ENCODE peak calls at places on chromosomes 11 and 22, in four cellular contexts. I, U, K and C are unnamed samples.
A peak's percentile ranks its signal among the peaks of the same experiment; 100 is the strongest.

GRCh38 chr11:14357843-14358728 is 897 bp downstream of the RRAS2 start:
- DNase-seq in I (peak; percentile 52), U (peak; percentile 51), K (peak; percentile 72), C (peak; percentile 62)

GRCh38 chr11:33539659-33540249 is 160.9 kb downstream of the C11orf91 start:
- DNase-seq in I (no peak), U (no peak), K (no peak), C (no peak)

GRCh38 chr22:34623580-34623979 is 442.4 kb upstream of the ISX start:
- DNase-seq in I (no peak), U (no peak), K (no peak), C (no peak)

GRCh38 chr22:44357296-44357961 is 44.7 kb upstream of the SHISAL1 start:
- DNase-seq in I (no peak), U (no peak), K (no peak), C (no peak)

GRCh38 chr11:107857550-107858216 is 904 bp downstream of the SLC35F2 start:
- DNase-seq in I (no peak), U (no peak), K (no peak), C (peak; percentile 13)

GRCh38 chr11:127965947-127966668 is 621.2 kb downstream of the ETS1 start:
- DNase-seq in I (no peak), U (peak; percentile 3), K (no peak), C (peak; percentile 49)

GRCh38 chr11:84719935-84720577 is 907.1 kb downstream of the DLG2 start:
- DNase-seq in I (peak; percentile 17), U (no peak), K (no peak), C (no peak)

GRCh38 chr11:94933225-94934130 is 39.9 kb downstream of the CWC15 start:
- DNase-seq in I (no peak), U (peak; percentile 97), K (peak; percentile 70), C (peak; percentile 94)

GRCh38 chr11:112719736-112720525 is 241.3 kb upstream of the NCAM1 start:
- DNase-seq in I (no peak), U (no peak), K (no peak), C (no peak)

GRCh38 chr11:23320131-23320530 is 459.9 kb upstream of the CCDC179 start:
- DNase-seq in I (no peak), U (peak; percentile 58), K (no peak), C (no peak)

GRCh38 chr11:62025429-62026105 is 58.1 kb upstream of the FTH1 start:
- DNase-seq in I (peak; percentile 65), U (peak; percentile 73), K (peak; percentile 87), C (peak; percentile 99)

GRCh38 chr22:41052661-41053490 is 39.5 kb upstream of the EP300 start:
- DNase-seq in I (no peak), U (peak; percentile 73), K (no peak), C (peak; percentile 95)

GRCh38 chr11:19816817-19817216 is 104.2 kb downstream of the NAV2 start:
- DNase-seq in I (no peak), U (no peak), K (no peak), C (no peak)

GRCh38 chr11:64814712-64815187 is 4.4 kb upstream of the MEN1 start:
- DNase-seq in I (no peak), U (no peak), K (no peak), C (no peak)

GRCh38 chr11:18493310-18493709 is 33.4 kb downstream of the TSG101 start:
- DNase-seq in I (no peak), U (no peak), K (no peak), C (no peak)

GRCh38 chr22:24107668-24108067 is 73.6 kb upstream of the SUSD2 start:
- DNase-seq in I (peak; percentile 38), U (peak; percentile 72), K (peak; percentile 92), C (peak; percentile 73)
- TF ChIP-seq CTCF in I (no peak), U (peak; percentile 13), K (peak; percentile 16), C (peak; percentile 51)

GRCh38 chr22:19374410-19374809 is 57.1 kb downstream of the HIRA start:
- DNase-seq in I (no peak), U (no peak), K (no peak), C (no peak)
- H3K4me3 ChIP-seq in I (no peak overlapping the region), U (no peak overlapping the region), K (no peak overlapping the region), C (no peak overlapping the region)

DNA sequence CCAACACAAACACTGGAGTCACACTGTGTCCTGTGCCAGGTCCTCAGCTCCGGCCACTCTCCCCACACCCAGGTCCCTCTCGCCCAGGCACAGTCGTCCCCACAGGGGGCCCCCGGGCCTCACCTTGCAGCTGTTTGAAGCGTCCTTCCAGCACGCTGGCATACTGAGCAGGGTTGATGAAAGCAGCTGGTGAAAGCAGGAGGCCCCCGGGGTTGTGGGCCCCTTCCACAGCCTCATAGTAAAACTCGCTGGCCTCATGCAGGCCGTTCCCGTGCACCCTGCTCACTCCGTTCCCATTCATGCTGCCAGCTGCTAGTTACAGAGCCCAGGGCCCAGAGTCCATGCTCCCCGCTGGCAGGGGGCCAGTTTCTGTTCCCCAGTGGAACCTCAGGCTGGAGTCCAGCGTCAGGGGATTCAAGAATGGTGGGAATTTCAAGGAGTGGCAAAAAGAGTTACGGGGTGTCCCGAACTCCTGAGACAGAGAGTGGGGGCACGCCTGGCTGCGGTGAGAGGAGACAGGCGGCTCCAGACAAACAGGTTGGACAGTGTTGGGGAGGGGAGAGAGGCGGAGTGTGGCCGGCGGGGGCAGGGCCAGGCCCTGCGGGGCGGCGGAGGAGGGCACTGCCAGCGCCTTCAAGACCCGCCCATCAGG is 10.6 kb downstream of the SPTBN2 start:
- DNase-seq in I (peak; percentile 74), U (no peak), K (no peak), C (no peak)
- TF ChIP-seq CTCF in I (peak; percentile 13), U (no peak), K (no peak), C (peak; percentile 21)

GRCh38 chr11:104159356-104159755 is 4.6 kb downstream of the PDGFD start:
- DNase-seq in I (no peak), U (peak; percentile 44), K (no peak), C (no peak)

GRCh38 chr11:104164028-104164520 is at the start of gene PDGFD:
- DNase-seq in I (peak; percentile 79), U (peak; percentile 73), K (peak; percentile 83), C (peak; percentile 55)

GRCh38 chr11:104165014-104165413 is 1.1 kb upstream of the PDGFD start:
- DNase-seq in I (no peak), U (no peak), K (no peak), C (no peak)

GRCh38 chr11:104161751-104162450 is 2.0 kb downstream of the PDGFD start:
- DNase-seq in I (no peak), U (no peak), K (no peak), C (no peak)

DNA sequence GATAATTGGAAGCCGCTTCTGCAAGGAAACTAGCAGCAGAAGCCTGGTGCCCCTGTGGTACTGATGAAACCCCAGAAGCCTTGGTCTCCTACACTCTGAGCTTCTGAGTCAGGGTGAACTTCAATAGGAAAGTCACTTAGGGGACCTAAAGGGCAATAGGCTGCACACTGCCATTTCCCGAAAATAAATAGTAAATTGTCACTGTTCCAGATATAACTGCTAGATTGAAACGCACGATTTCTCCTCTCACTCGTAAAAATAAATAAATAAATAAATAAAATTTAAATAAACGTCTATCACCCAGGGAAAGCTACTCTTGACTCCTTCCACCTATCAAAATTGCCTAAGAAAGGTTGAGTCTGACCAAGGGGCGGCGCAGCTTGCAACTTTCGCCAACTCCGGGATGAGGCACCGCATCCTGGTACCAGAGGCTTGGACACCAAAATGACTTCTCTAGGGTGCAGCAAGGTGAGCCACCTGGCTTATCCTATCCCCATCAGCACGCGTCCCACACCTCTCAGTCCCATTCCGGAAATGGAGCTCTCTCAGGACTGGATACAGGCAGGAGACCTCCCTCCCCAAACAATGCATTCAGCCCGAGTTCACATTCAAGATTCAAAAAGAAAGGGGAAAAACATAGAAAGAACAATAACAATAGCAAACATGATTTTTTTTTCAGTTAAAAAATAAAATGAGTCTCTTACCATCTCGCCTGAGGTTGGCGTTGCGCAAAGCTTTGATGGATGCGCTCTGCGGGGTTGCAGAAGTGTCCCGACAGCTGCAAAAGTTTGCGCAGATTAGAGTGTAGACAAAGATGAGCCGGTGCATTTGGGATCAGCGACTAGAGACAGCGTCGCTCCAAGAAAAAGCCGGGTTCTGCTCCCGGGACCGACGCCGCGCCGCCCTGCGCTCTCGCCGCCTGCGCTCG is 583 bp downstream of the PDGFD start:
- DNase-seq in I (peak; percentile 49), U (peak; percentile 27), K (peak; percentile 64), C (no peak)
- H3K4me3 ChIP-seq in I (peak overlapping the region; percentile 53), U (peak overlapping the region; percentile 81), K (peak overlapping the region; percentile 83), C (peak overlapping the region; percentile 60)

GRCh38 chr11:73597956-73598718 is at the start of gene FAM168A:
- DNase-seq in I (peak; percentile 96), U (peak; percentile 97), K (peak; percentile 96), C (peak; percentile 96)
- TF ChIP-seq CTCF in I (no peak), U (no peak), K (no peak), C (peak; percentile 12)

GRCh38 chr11:66336234-66337102 is at the start of gene RIN1:
- DNase-seq in I (no peak), U (peak; percentile 98), K (peak; percentile 84), C (peak; percentile 97)
- H3K4me3 ChIP-seq in I (peak within 1 kb of the TSS; percentile 68), U (peak within 1 kb of the TSS; percentile 74), K (peak within 1 kb of the TSS; percentile 72), C (peak within 1 kb of the TSS; percentile 67)

GRCh38 chr11:114257621-114258558 is 38.3 kb upstream of the NNMT start:
- DNase-seq in I (no peak), U (no peak), K (peak; percentile 88), C (peak; percentile 66)
- TF ChIP-seq CTCF in I (no peak), U (no peak), K (peak; percentile 28), C (peak; percentile 35)

GRCh38 chr22:17368727-17369552 is at the start of gene CECR2:
- DNase-seq in I (peak; percentile 48), U (peak; percentile 0), K (no peak), C (no peak)
- H3K4me3 ChIP-seq in I (peak within 1 kb of the TSS; percentile 63), U (peak within 1 kb of the TSS; percentile 10), K (peak within 1 kb of the TSS; percentile 57), C (no peak within 1 kb of the TSS)